ENCODE peak calls at places on chromosomes 3 and 15, in eight cellular contexts. One of them, this sample, is unnamed.

GRCh38 chr3:184584001-184584891 is 22.7 kb downstream of the EPHB3 start:
- DNase-seq in hypothalamus: no peak
- DNase-seq in NCI-H510A: no peak
- DNase-seq in amniotic stem cell: no peak
- DNase-seq in stimulated activated CD8-positive, alpha-beta memory T cell treated with anti-CD3 and anti-CD28 coated beads, Interleukin-7, amount 100 ng/mL, for 1 hour: no peak
- DNase-seq in K562: peak
- DNase-seq in activated T-helper 1 cell treated with Interleukin-2 at 50 U/mL for 16 hours: no peak
- DNase-seq in NCI-H1105: no peak
- DNase-seq in this sample: no peak

GRCh38 chr3:2024037-2024436 is 74.6 kb upstream of the CNTN4 start:
- DNase-seq in NCI-H1105: no peak
- DNase-seq in stimulated activated CD8-positive, alpha-beta memory T cell treated with anti-CD3 and anti-CD28 coated beads, Interleukin-7, amount 100 ng/mL, for 1 hour: no peak
- DNase-seq in NCI-H510A: no peak
- DNase-seq in K562: peak
- DNase-seq in activated T-helper 1 cell treated with Interleukin-2 at 50 U/mL for 16 hours: no peak
- DNase-seq in amniotic stem cell: no peak
- DNase-seq in hypothalamus: no peak
- DNase-seq in this sample: no peak

GRCh38 chr3:100001514-100002270 is 112.6 kb downstream of the FILIP1L start:
- DNase-seq in hypothalamus: no peak
- DNase-seq in amniotic stem cell: no peak
- DNase-seq in NCI-H510A: no peak
- DNase-seq in NCI-H1105: peak
- DNase-seq in K562: no peak
- DNase-seq in stimulated activated CD8-positive, alpha-beta memory T cell treated with anti-CD3 and anti-CD28 coated beads, Interleukin-7, amount 100 ng/mL, for 1 hour: no peak
- DNase-seq in activated T-helper 1 cell treated with Interleukin-2 at 50 U/mL for 16 hours: no peak
- DNase-seq in this sample: no peak

GRCh38 chr15:66076591-66077319 is 176.8 kb downstream of the MEGF11 start:
- DNase-seq in hypothalamus: no peak
- DNase-seq in NCI-H510A: no peak
- DNase-seq in stimulated activated CD8-positive, alpha-beta memory T cell treated with anti-CD3 and anti-CD28 coated beads, Interleukin-7, amount 100 ng/mL, for 1 hour: no peak
- DNase-seq in K562: no peak
- DNase-seq in NCI-H1105: no peak
- DNase-seq in amniotic stem cell: no peak
- DNase-seq in activated T-helper 1 cell treated with Interleukin-2 at 50 U/mL for 16 hours: no peak
- DNase-seq in this sample: no peak

GRCh38 chr3:139353920-139354556 is 10.2 kb downstream of the MRPS22 start:
- DNase-seq in amniotic stem cell: peak
- DNase-seq in hypothalamus: no peak
- DNase-seq in K562: peak
- DNase-seq in NCI-H1105: peak
- DNase-seq in stimulated activated CD8-positive, alpha-beta memory T cell treated with anti-CD3 and anti-CD28 coated beads, Interleukin-7, amount 100 ng/mL, for 1 hour: no peak
- DNase-seq in NCI-H510A: no peak
- DNase-seq in activated T-helper 1 cell treated with Interleukin-2 at 50 U/mL for 16 hours: no peak
- DNase-seq in this sample: no peak

GRCh38 chr3:195693428-195694216 is 27.2 kb upstream of the MUC20 start:
- DNase-seq in stimulated activated CD8-positive, alpha-beta memory T cell treated with anti-CD3 and anti-CD28 coated beads, Interleukin-7, amount 100 ng/mL, for 1 hour: no peak
- DNase-seq in NCI-H510A: no peak
- DNase-seq in activated T-helper 1 cell treated with Interleukin-2 at 50 U/mL for 16 hours: no peak
- DNase-seq in K562: no peak
- DNase-seq in hypothalamus: no peak
- DNase-seq in NCI-H1105: no peak
- DNase-seq in amniotic stem cell: no peak
- DNase-seq in this sample: no peak

GRCh38 chr15:92733090-92733933 is 77.7 kb upstream of the FAM174B start:
- DNase-seq in NCI-H1105: no peak
- DNase-seq in stimulated activated CD8-positive, alpha-beta memory T cell treated with anti-CD3 and anti-CD28 coated beads, Interleukin-7, amount 100 ng/mL, for 1 hour: no peak
- DNase-seq in hypothalamus: no peak
- DNase-seq in activated T-helper 1 cell treated with Interleukin-2 at 50 U/mL for 16 hours: no peak
- DNase-seq in amniotic stem cell: no peak
- DNase-seq in K562: peak
- DNase-seq in NCI-H510A: no peak
- DNase-seq in this sample: no peak

GRCh38 chr15:37616215-37616614 is 318.2 kb upstream of the TMCO5A start:
- DNase-seq in NCI-H1105: no peak
- DNase-seq in NCI-H510A: no peak
- DNase-seq in activated T-helper 1 cell treated with Interleukin-2 at 50 U/mL for 16 hours: no peak
- DNase-seq in hypothalamus: no peak
- DNase-seq in amniotic stem cell: no peak
- DNase-seq in stimulated activated CD8-positive, alpha-beta memory T cell treated with anti-CD3 and anti-CD28 coated beads, Interleukin-7, amount 100 ng/mL, for 1 hour: no peak
- DNase-seq in K562: no peak
- DNase-seq in this sample: no peak

GRCh38 chr15:57135800-57136199 is 217.4 kb downstream of the TCF12 start:
- DNase-seq in NCI-H1105: no peak
- DNase-seq in hypothalamus: no peak
- DNase-seq in amniotic stem cell: no peak
- DNase-seq in stimulated activated CD8-positive, alpha-beta memory T cell treated with anti-CD3 and anti-CD28 coated beads, Interleukin-7, amount 100 ng/mL, for 1 hour: no peak
- DNase-seq in K562: no peak
- DNase-seq in NCI-H510A: no peak
- DNase-seq in activated T-helper 1 cell treated with Interleukin-2 at 50 U/mL for 16 hours: no peak
- DNase-seq in this sample: no peak

GRCh38 chr3:50316657-50317242 is 5.8 kb downstream of the HYAL2 start:
- DNase-seq in NCI-H510A: peak
- DNase-seq in hypothalamus: no peak
- DNase-seq in activated T-helper 1 cell treated with Interleukin-2 at 50 U/mL for 16 hours: peak
- DNase-seq in NCI-H1105: no peak
- DNase-seq in K562: peak
- DNase-seq in stimulated activated CD8-positive, alpha-beta memory T cell treated with anti-CD3 and anti-CD28 coated beads, Interleukin-7, amount 100 ng/mL, for 1 hour: no peak
- DNase-seq in amniotic stem cell: no peak
- DNase-seq in this sample: peak

GRCh38 chr15:99014803-99015676 is 7.4 kb upstream of the PGPEP1L start:
- DNase-seq in NCI-H1105: peak
- DNase-seq in activated T-helper 1 cell treated with Interleukin-2 at 50 U/mL for 16 hours: no peak
- DNase-seq in K562: peak
- DNase-seq in amniotic stem cell: peak
- DNase-seq in hypothalamus: no peak
- DNase-seq in stimulated activated CD8-positive, alpha-beta memory T cell treated with anti-CD3 and anti-CD28 coated beads, Interleukin-7, amount 100 ng/mL, for 1 hour: no peak
- DNase-seq in NCI-H510A: peak
- DNase-seq in this sample: peak

GRCh38 chr15:33994005-33994615 is 25.8 kb downstream of the CHRM5 start:
- DNase-seq in hypothalamus: no peak
- DNase-seq in K562: peak
- DNase-seq in activated T-helper 1 cell treated with Interleukin-2 at 50 U/mL for 16 hours: no peak
- DNase-seq in amniotic stem cell: peak
- DNase-seq in NCI-H510A: no peak
- DNase-seq in NCI-H1105: no peak
- DNase-seq in stimulated activated CD8-positive, alpha-beta memory T cell treated with anti-CD3 and anti-CD28 coated beads, Interleukin-7, amount 100 ng/mL, for 1 hour: no peak
- DNase-seq in this sample: no peak

GRCh38 chr3:11629716-11630115 is 14.0 kb downstream of the VGLL4 start:
- DNase-seq in K562: no peak
- DNase-seq in NCI-H1105: no peak
- DNase-seq in activated T-helper 1 cell treated with Interleukin-2 at 50 U/mL for 16 hours: no peak
- DNase-seq in stimulated activated CD8-positive, alpha-beta memory T cell treated with anti-CD3 and anti-CD28 coated beads, Interleukin-7, amount 100 ng/mL, for 1 hour: no peak
- DNase-seq in hypothalamus: no peak
- DNase-seq in NCI-H510A: no peak
- DNase-seq in amniotic stem cell: no peak
- DNase-seq in this sample: no peak

GRCh38 chr15:62883938-62884479 is 158.5 kb upstream of the TPM1 start:
- DNase-seq in NCI-H510A: no peak
- DNase-seq in activated T-helper 1 cell treated with Interleukin-2 at 50 U/mL for 16 hours: no peak
- DNase-seq in amniotic stem cell: no peak
- DNase-seq in NCI-H1105: no peak
- DNase-seq in K562: no peak
- DNase-seq in stimulated activated CD8-positive, alpha-beta memory T cell treated with anti-CD3 and anti-CD28 coated beads, Interleukin-7, amount 100 ng/mL, for 1 hour: no peak
- DNase-seq in hypothalamus: no peak
- DNase-seq in this sample: no peak

GRCh38 chr3:15064299-15064834 is 748 bp downstream of the MRPS25 start:
- DNase-seq in activated T-helper 1 cell treated with Interleukin-2 at 50 U/mL for 16 hours: peak
- DNase-seq in stimulated activated CD8-positive, alpha-beta memory T cell treated with anti-CD3 and anti-CD28 coated beads, Interleukin-7, amount 100 ng/mL, for 1 hour: no peak
- DNase-seq in NCI-H1105: no peak
- DNase-seq in NCI-H510A: no peak
- DNase-seq in amniotic stem cell: no peak
- DNase-seq in K562: peak
- DNase-seq in hypothalamus: no peak
- DNase-seq in this sample: peak

GRCh38 chr15:94232107-94232506 is 746 bp downstream of the MCTP2 start:
- DNase-seq in activated T-helper 1 cell treated with Interleukin-2 at 50 U/mL for 16 hours: no peak
- DNase-seq in amniotic stem cell: no peak
- DNase-seq in K562: no peak
- DNase-seq in stimulated activated CD8-positive, alpha-beta memory T cell treated with anti-CD3 and anti-CD28 coated beads, Interleukin-7, amount 100 ng/mL, for 1 hour: no peak
- DNase-seq in NCI-H510A: no peak
- DNase-seq in NCI-H1105: no peak
- DNase-seq in hypothalamus: no peak
- DNase-seq in this sample: no peak

GRCh38 chr15:60228619-60229018 is 169.2 kb downstream of the ANXA2 start:
- DNase-seq in hypothalamus: no peak
- DNase-seq in activated T-helper 1 cell treated with Interleukin-2 at 50 U/mL for 16 hours: no peak
- DNase-seq in amniotic stem cell: no peak
- DNase-seq in stimulated activated CD8-positive, alpha-beta memory T cell treated with anti-CD3 and anti-CD28 coated beads, Interleukin-7, amount 100 ng/mL, for 1 hour: no peak
- DNase-seq in NCI-H1105: no peak
- DNase-seq in NCI-H510A: no peak
- DNase-seq in K562: no peak
- DNase-seq in this sample: no peak

GRCh38 chr15:76401285-76401684 is 64.7 kb downstream of the ISL2 start:
- DNase-seq in K562: no peak
- DNase-seq in NCI-H510A: no peak
- DNase-seq in hypothalamus: no peak
- DNase-seq in NCI-H1105: no peak
- DNase-seq in activated T-helper 1 cell treated with Interleukin-2 at 50 U/mL for 16 hours: no peak
- DNase-seq in stimulated activated CD8-positive, alpha-beta memory T cell treated with anti-CD3 and anti-CD28 coated beads, Interleukin-7, amount 100 ng/mL, for 1 hour: no peak
- DNase-seq in amniotic stem cell: no peak
- DNase-seq in this sample: no peak

GRCh38 chr15:26461847-26462608 is 310.8 kb downstream of the GABRB3 start:
- DNase-seq in K562: no peak
- DNase-seq in NCI-H510A: no peak
- DNase-seq in NCI-H1105: no peak
- DNase-seq in activated T-helper 1 cell treated with Interleukin-2 at 50 U/mL for 16 hours: no peak
- DNase-seq in amniotic stem cell: no peak
- DNase-seq in stimulated activated CD8-positive, alpha-beta memory T cell treated with anti-CD3 and anti-CD28 coated beads, Interleukin-7, amount 100 ng/mL, for 1 hour: no peak
- DNase-seq in hypothalamus: no peak
- DNase-seq in this sample: no peak

GRCh38 chr3:155070932-155071387 is 9.2 kb upstream of the MME start:
- DNase-seq in NCI-H510A: no peak
- DNase-seq in K562: peak
- DNase-seq in NCI-H1105: no peak
- DNase-seq in activated T-helper 1 cell treated with Interleukin-2 at 50 U/mL for 16 hours: no peak
- DNase-seq in hypothalamus: no peak
- DNase-seq in amniotic stem cell: peak
- DNase-seq in stimulated activated CD8-positive, alpha-beta memory T cell treated with anti-CD3 and anti-CD28 coated beads, Interleukin-7, amount 100 ng/mL, for 1 hour: no peak
- DNase-seq in this sample: no peak

GRCh38 chr15:61037031-61037430 is 192.1 kb downstream of the RORA start:
- DNase-seq in K562: no peak
- DNase-seq in NCI-H510A: no peak
- DNase-seq in NCI-H1105: no peak
- DNase-seq in hypothalamus: no peak
- DNase-seq in activated T-helper 1 cell treated with Interleukin-2 at 50 U/mL for 16 hours: no peak
- DNase-seq in stimulated activated CD8-positive, alpha-beta memory T cell treated with anti-CD3 and anti-CD28 coated beads, Interleukin-7, amount 100 ng/mL, for 1 hour: no peak
- DNase-seq in amniotic stem cell: no peak
- DNase-seq in this sample: no peak

GRCh38 chr15:29670945-29671307 is 151.3 kb downstream of the TJP1 start:
- DNase-seq in amniotic stem cell: peak
- DNase-seq in NCI-H510A: no peak
- DNase-seq in K562: no peak
- DNase-seq in activated T-helper 1 cell treated with Interleukin-2 at 50 U/mL for 16 hours: no peak
- DNase-seq in NCI-H1105: no peak
- DNase-seq in stimulated activated CD8-positive, alpha-beta memory T cell treated with anti-CD3 and anti-CD28 coated beads, Interleukin-7, amount 100 ng/mL, for 1 hour: no peak
- DNase-seq in hypothalamus: no peak
- DNase-seq in this sample: no peak

GRCh38 chr3:173976281-173976680 is 578.7 kb downstream of the NLGN1 start:
- DNase-seq in amniotic stem cell: no peak
- DNase-seq in K562: no peak
- DNase-seq in hypothalamus: no peak
- DNase-seq in NCI-H510A: no peak
- DNase-seq in NCI-H1105: no peak
- DNase-seq in stimulated activated CD8-positive, alpha-beta memory T cell treated with anti-CD3 and anti-CD28 coated beads, Interleukin-7, amount 100 ng/mL, for 1 hour: no peak
- DNase-seq in activated T-helper 1 cell treated with Interleukin-2 at 50 U/mL for 16 hours: no peak
- DNase-seq in this sample: no peak

GRCh38 chr3:143171141-143171651 is 51.6 kb downstream of the CHST2 start:
- DNase-seq in hypothalamus: no peak
- DNase-seq in NCI-H510A: no peak
- DNase-seq in amniotic stem cell: no peak
- DNase-seq in stimulated activated CD8-positive, alpha-beta memory T cell treated with anti-CD3 and anti-CD28 coated beads, Interleukin-7, amount 100 ng/mL, for 1 hour: no peak
- DNase-seq in activated T-helper 1 cell treated with Interleukin-2 at 50 U/mL for 16 hours: no peak
- DNase-seq in NCI-H1105: no peak
- DNase-seq in K562: no peak
- DNase-seq in this sample: no peak

GRCh38 chr15:22232675-22233074 is 152.3 kb downstream of the OR4M2 start:
- DNase-seq in hypothalamus: no peak
- DNase-seq in stimulated activated CD8-positive, alpha-beta memory T cell treated with anti-CD3 and anti-CD28 coated beads, Interleukin-7, amount 100 ng/mL, for 1 hour: no peak
- DNase-seq in NCI-H1105: no peak
- DNase-seq in NCI-H510A: no peak
- DNase-seq in amniotic stem cell: no peak
- DNase-seq in activated T-helper 1 cell treated with Interleukin-2 at 50 U/mL for 16 hours: no peak
- DNase-seq in K562: no peak
- DNase-seq in this sample: no peak

GRCh38 chr15:66232267-66232625 is 21.3 kb downstream of the MEGF11 start:
- DNase-seq in NCI-H510A: no peak
- DNase-seq in activated T-helper 1 cell treated with Interleukin-2 at 50 U/mL for 16 hours: no peak
- DNase-seq in stimulated activated CD8-positive, alpha-beta memory T cell treated with anti-CD3 and anti-CD28 coated beads, Interleukin-7, amount 100 ng/mL, for 1 hour: no peak
- DNase-seq in NCI-H1105: no peak
- DNase-seq in hypothalamus: no peak
- DNase-seq in K562: no peak
- DNase-seq in amniotic stem cell: no peak
- DNase-seq in this sample: no peak

GRCh38 chr3:58260261-58260731 is 22.7 kb downstream of the ABHD6 start:
- DNase-seq in NCI-H510A: no peak
- DNase-seq in hypothalamus: no peak
- DNase-seq in activated T-helper 1 cell treated with Interleukin-2 at 50 U/mL for 16 hours: no peak
- DNase-seq in NCI-H1105: no peak
- DNase-seq in amniotic stem cell: peak
- DNase-seq in K562: no peak
- DNase-seq in stimulated activated CD8-positive, alpha-beta memory T cell treated with anti-CD3 and anti-CD28 coated beads, Interleukin-7, amount 100 ng/mL, for 1 hour: no peak
- DNase-seq in this sample: no peak

GRCh38 chr3:72310028-72310987 is 525.4 kb upstream of the PROK2 start:
- DNase-seq in hypothalamus: no peak
- DNase-seq in K562: peak
- DNase-seq in NCI-H1105: no peak
- DNase-seq in stimulated activated CD8-positive, alpha-beta memory T cell treated with anti-CD3 and anti-CD28 coated beads, Interleukin-7, amount 100 ng/mL, for 1 hour: no peak
- DNase-seq in amniotic stem cell: peak
- DNase-seq in NCI-H510A: peak
- DNase-seq in activated T-helper 1 cell treated with Interleukin-2 at 50 U/mL for 16 hours: no peak
- DNase-seq in this sample: peak

GRCh38 chr15:70200511-70200991 is 102.8 kb upstream of the TLE3 start:
- DNase-seq in K562: peak
- DNase-seq in stimulated activated CD8-positive, alpha-beta memory T cell treated with anti-CD3 and anti-CD28 coated beads, Interleukin-7, amount 100 ng/mL, for 1 hour: no peak
- DNase-seq in activated T-helper 1 cell treated with Interleukin-2 at 50 U/mL for 16 hours: no peak
- DNase-seq in amniotic stem cell: no peak
- DNase-seq in NCI-H1105: peak
- DNase-seq in hypothalamus: no peak
- DNase-seq in NCI-H510A: no peak
- DNase-seq in this sample: no peak

GRCh38 chr15:41950505-41950904 is 21.9 kb downstream of the EHD4 start:
- DNase-seq in K562: no peak
- DNase-seq in hypothalamus: no peak
- DNase-seq in NCI-H510A: no peak
- DNase-seq in NCI-H1105: no peak
- DNase-seq in stimulated activated CD8-positive, alpha-beta memory T cell treated with anti-CD3 and anti-CD28 coated beads, Interleukin-7, amount 100 ng/mL, for 1 hour: no peak
- DNase-seq in activated T-helper 1 cell treated with Interleukin-2 at 50 U/mL for 16 hours: no peak
- DNase-seq in amniotic stem cell: no peak
- DNase-seq in this sample: no peak

GRCh38 chr3:10515396-10515795 is 10.0 kb upstream of the ATP2B2 start:
- DNase-seq in NCI-H1105: no peak
- DNase-seq in amniotic stem cell: no peak
- DNase-seq in hypothalamus: no peak
- DNase-seq in stimulated activated CD8-positive, alpha-beta memory T cell treated with anti-CD3 and anti-CD28 coated beads, Interleukin-7, amount 100 ng/mL, for 1 hour: no peak
- DNase-seq in NCI-H510A: no peak
- DNase-seq in activated T-helper 1 cell treated with Interleukin-2 at 50 U/mL for 16 hours: no peak
- DNase-seq in K562: no peak
- DNase-seq in this sample: no peak

GRCh38 chr3:67064105-67064504 is 66.0 kb downstream of the KBTBD8 start:
- DNase-seq in activated T-helper 1 cell treated with Interleukin-2 at 50 U/mL for 16 hours: no peak
- DNase-seq in amniotic stem cell: no peak
- DNase-seq in stimulated activated CD8-positive, alpha-beta memory T cell treated with anti-CD3 and anti-CD28 coated beads, Interleukin-7, amount 100 ng/mL, for 1 hour: no peak
- DNase-seq in hypothalamus: no peak
- DNase-seq in NCI-H510A: no peak
- DNase-seq in K562: no peak
- DNase-seq in NCI-H1105: no peak
- DNase-seq in this sample: no peak

GRCh38 chr3:114847564-114847963 is 299.5 kb downstream of the ZBTB20 start:
- DNase-seq in amniotic stem cell: no peak
- DNase-seq in hypothalamus: no peak
- DNase-seq in NCI-H510A: no peak
- DNase-seq in NCI-H1105: no peak
- DNase-seq in K562: no peak
- DNase-seq in activated T-helper 1 cell treated with Interleukin-2 at 50 U/mL for 16 hours: no peak
- DNase-seq in stimulated activated CD8-positive, alpha-beta memory T cell treated with anti-CD3 and anti-CD28 coated beads, Interleukin-7, amount 100 ng/mL, for 1 hour: no peak
- DNase-seq in this sample: no peak

GRCh38 chr15:27137127-27137526 is 166.1 kb downstream of the GABRG3 start:
- DNase-seq in K562: peak
- DNase-seq in NCI-H510A: no peak
- DNase-seq in stimulated activated CD8-positive, alpha-beta memory T cell treated with anti-CD3 and anti-CD28 coated beads, Interleukin-7, amount 100 ng/mL, for 1 hour: no peak
- DNase-seq in hypothalamus: no peak
- DNase-seq in activated T-helper 1 cell treated with Interleukin-2 at 50 U/mL for 16 hours: no peak
- DNase-seq in amniotic stem cell: no peak
- DNase-seq in NCI-H1105: no peak
- DNase-seq in this sample: no peak